ENCODE peak calls at places on chromosome 21, in four cellular contexts. M is left ventricle myocardium inferior, Q is HL-60, P is heart left ventricle. R is an unnamed sample.

GRCh38 chr21:37206531-37206930 is 60.6 kb downstream of the VPS26C start:
- DNase-seq in M (no peak), P (no peak), Q (no peak), R (no peak)

GRCh38 chr21:42707207-42707830 is 53.9 kb downstream of the PDE9A start:
- DNase-seq in M (no peak), Q (no peak), P (no peak), R (no peak)

GRCh38 chr21:28636988-28637691 is 355.5 kb downstream of the LTN1 start:
- DNase-seq in P (no peak), Q (no peak), M (no peak), R (no peak)

GRCh38 chr21:36881223-36881622 is 85.2 kb downstream of the HLCS start:
- DNase-seq in M (no peak), Q (no peak), P (no peak), R (no peak)

GRCh38 chr21:35294231-35294898 is 245.3 kb upstream of the RUNX1 start:
- DNase-seq in M (no peak), Q (no peak), P (no peak), R (no peak)

GRCh38 chr21:25733859-25734653 is 648 bp downstream of the ATP5PF start:
- DNase-seq in M (no peak), P (peak; percentile 52), Q (peak; percentile 22), R (peak; percentile 20)

GRCh38 chr21:32727478-32727727 is 410 bp downstream of the SYNJ1 start:
- DNase-seq in P (no peak), M (no peak), Q (no peak), R (no peak)

GRCh38 chr21:35467536-35467935 is 418.4 kb upstream of the RUNX1 start:
- DNase-seq in M (no peak), Q (no peak), P (no peak), R (no peak)

GRCh38 chr21:16407403-16408279 is 677.9 kb downstream of the USP25 start:
- DNase-seq in P (no peak), M (no peak), Q (no peak), R (no peak)

R was measured in GM20000.